ENCODE peak calls at places on chromosomes 7 and 10, in nine cellular contexts. Y, J, O, E, U, V, S, D and L are unnamed samples.

GRCh38 chr7:107691713-107692112 is 31.1 kb downstream of the SLC26A4 start:
- DNase-seq in Y (peak; percentile 34), J (no peak), S (no peak), V (no peak), O (no peak), U (peak; percentile 48), E (no peak), D (no peak), L (no peak)

GRCh38 chr7:25804154-25804553 is 347.8 kb upstream of the NFE2L3 start:
- DNase-seq in V (no peak), Y (no peak), S (no peak), O (no peak), D (no peak), E (no peak), J (no peak), U (no peak), L (peak; percentile 68)

GRCh38 chr7:139582671-139583155 is 59.2 kb downstream of the CLEC2L start:
- DNase-seq in O (no peak), U (no peak), D (no peak), Y (no peak), E (no peak), J (no peak), S (no peak), V (no peak), L (no peak)

GRCh38 chr10:26792780-26793495 is 67.8 kb downstream of the ABI1 start:
- DNase-seq in U (no peak), O (no peak), D (no peak), J (no peak), S (no peak), E (no peak), Y (no peak), V (no peak), L (no peak)

GRCh38 chr7:105154084-105154483 is 140.1 kb downstream of the KMT2E start:
- DNase-seq in V (no peak), O (no peak), S (no peak), J (no peak), Y (no peak), D (no peak), E (no peak), U (no peak), L (no peak)

GRCh38 chr7:141483044-141483443 is 68.2 kb upstream of the AGK start:
- DNase-seq in O (no peak), J (no peak), Y (no peak), E (no peak), V (no peak), D (no peak), S (no peak), U (no peak), L (no peak)

GRCh38 chr7:104621332-104621731 is 292.9 kb downstream of the LHFPL3 start:
- DNase-seq in J (no peak), V (no peak), O (no peak), S (no peak), E (no peak), D (no peak), Y (no peak), U (no peak), L (no peak)

GRCh38 chr10:108434818-108435217 is 1270.3 kb upstream of the SORCS1 start:
- DNase-seq in O (no peak), D (no peak), Y (no peak), S (no peak), U (no peak), J (no peak), V (no peak), E (no peak), L (no peak)

GRCh38 chr7:138433583-138434437 is 26.2 kb upstream of the TRIM24 start:
- DNase-seq in E (no peak), Y (no peak), V (no peak), D (no peak), J (no peak), O (no peak), U (no peak), S (no peak), L (no peak)

GRCh38 chr7:70612811-70613210 is 519.1 kb upstream of the GALNT17 start:
- DNase-seq in Y (no peak), S (no peak), U (no peak), D (no peak), O (no peak), J (no peak), V (no peak), E (no peak), L (no peak)

GRCh38 chr7:70618020-70618551 is 513.9 kb upstream of the GALNT17 start:
- DNase-seq in O (no peak), S (no peak), J (no peak), V (no peak), E (no peak), U (no peak), Y (no peak), D (no peak), L (no peak)

GRCh38 chr7:70614237-70614984 is 517.5 kb upstream of the GALNT17 start:
- DNase-seq in V (peak; percentile 45), S (no peak), E (peak; percentile 69), O (no peak), D (peak; percentile 38), U (peak; percentile 41), Y (peak; percentile 30), J (no peak), L (no peak)

GRCh38 chr7:70616821-70617220 is 515.1 kb upstream of the GALNT17 start:
- DNase-seq in S (no peak), O (no peak), E (no peak), Y (no peak), D (no peak), U (no peak), J (no peak), V (no peak), L (no peak)

DNA sequence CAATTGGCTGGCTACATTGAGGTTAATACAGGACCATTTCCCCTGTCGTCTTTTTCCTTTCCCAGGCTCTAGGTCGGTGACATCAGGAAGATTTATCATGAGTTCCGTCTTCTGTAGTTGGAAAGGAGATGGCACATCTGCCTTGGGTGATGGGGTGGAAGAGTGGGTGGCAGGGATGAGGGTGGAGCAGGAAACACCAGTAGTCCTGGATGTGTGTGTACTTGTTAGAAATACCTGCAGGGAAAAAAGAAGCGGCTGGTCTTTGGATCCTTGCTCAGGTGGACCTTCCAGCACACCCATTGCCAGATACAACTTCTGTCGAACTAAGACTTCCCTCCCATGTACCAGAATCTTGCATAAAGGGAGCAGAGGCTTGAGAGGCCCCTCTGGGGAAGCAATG is 516.9 kb upstream of the GALNT17 start:
- DNase-seq in D (no peak), Y (no peak), S (no peak), U (no peak), O (no peak), V (no peak), J (no peak), E (no peak), L (no peak)
- H3K27ac ChIP-seq in D (no peak overlapping the region), Y (no peak overlapping the region), S (no peak overlapping the region), U (no peak overlapping the region), O (no peak overlapping the region), V (peak overlapping the region; percentile 2), J (no peak overlapping the region), E (no peak overlapping the region), L (no peak overlapping the region)

GRCh38 chr10:591646-592045 is 97.8 kb downstream of the DIP2C start:
- DNase-seq in D (no peak), V (no peak), S (no peak), E (no peak), O (no peak), U (no peak), Y (no peak), J (no peak), L (no peak)
- H3K4me1 ChIP-seq in D (no peaks in the 10 kb centered on the region), V (peaks cover 33% of the 10 kb centered on the region), S (no peaks in the 10 kb centered on the region), E (no peaks in the 10 kb centered on the region), O (no peaks in the 10 kb centered on the region), U (peaks cover 5% of the 10 kb centered on the region), Y (peaks cover 13% of the 10 kb centered on the region), J (no peaks in the 10 kb centered on the region), L (no peaks in the 10 kb centered on the region)

DNA sequence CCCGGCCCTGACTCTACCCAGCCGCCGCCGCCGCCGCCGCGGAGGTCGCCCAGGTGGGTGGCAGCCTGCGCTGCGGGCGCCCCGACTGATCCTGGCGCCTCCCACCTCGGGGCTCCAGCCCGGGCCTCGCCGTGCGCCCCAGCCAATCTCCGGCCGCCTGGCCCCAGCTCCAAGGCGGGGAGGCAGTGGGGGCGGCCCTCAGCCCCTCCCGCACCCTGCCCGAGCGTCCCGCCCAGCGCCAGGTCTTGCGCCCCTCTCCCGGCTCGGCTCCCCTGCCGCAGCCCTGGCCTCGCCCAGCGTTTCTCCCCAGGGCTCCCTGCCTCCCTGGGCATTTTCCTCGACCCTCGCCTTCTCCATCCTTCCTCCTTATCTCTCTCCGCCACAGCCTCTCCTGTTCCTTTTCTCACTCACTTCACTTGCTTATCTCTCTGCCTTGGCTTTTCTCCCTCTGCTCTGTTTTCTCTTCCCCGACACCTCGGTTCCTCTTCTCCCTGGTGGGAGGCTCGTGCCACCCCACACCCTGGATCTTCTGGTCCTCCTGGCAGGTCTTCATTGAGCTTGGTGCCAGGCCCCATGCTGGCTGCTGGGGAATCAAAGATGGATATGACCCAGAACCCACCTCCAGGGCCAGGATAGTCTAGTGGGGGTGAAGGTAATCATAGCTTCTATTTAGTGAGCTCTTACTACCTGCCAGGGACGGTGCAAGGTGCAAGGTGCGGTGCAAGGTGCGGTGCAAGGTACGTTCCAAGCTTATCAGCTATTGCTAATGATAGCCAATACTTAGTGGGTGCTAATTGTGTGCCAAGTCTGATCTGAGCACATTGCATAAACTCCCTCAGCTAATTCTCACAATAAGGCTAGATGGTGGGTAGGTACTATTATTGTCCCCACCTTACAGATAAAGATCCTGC is at the start of gene SFRP5:
- DNase-seq in S (no peak), J (no peak), U (no peak), D (no peak), O (peak; percentile 82), E (peak; percentile 71), V (no peak), Y (no peak), L (no peak)
- H3K27me3 ChIP-seq in S (peaks cover 9% of the 10 kb centered on the region), J (no peaks in the 10 kb centered on the region), U (peaks cover 30% of the 10 kb centered on the region), D (peaks cover 34% of the 10 kb centered on the region), O (peaks cover 3% of the 10 kb centered on the region), E (peaks cover 51% of the 10 kb centered on the region), V (peaks cover 24% of the 10 kb centered on the region), Y (peaks cover 57% of the 10 kb centered on the region), L (peaks cover 45% of the 10 kb centered on the region)

GRCh38 chr7:42925630-42926029 is 6.3 kb downstream of the PSMA2 start:
- DNase-seq in V (no peak), O (no peak), E (no peak), S (no peak), J (no peak), U (no peak), D (no peak), Y (no peak), L (no peak)

GRCh38 chr7:42928754-42929153 is 3.2 kb downstream of the PSMA2 start:
- DNase-seq in Y (no peak), J (no peak), U (no peak), V (no peak), D (no peak), O (no peak), E (no peak), S (no peak), L (no peak)

GRCh38 chr7:42929449-42929848 is 2.5 kb downstream of the PSMA2 start:
- DNase-seq in J (no peak), U (no peak), D (no peak), V (no peak), E (no peak), Y (no peak), S (no peak), O (no peak), L (no peak)

GRCh38 chr7:42924223-42924877 is 7.6 kb downstream of the PSMA2 start:
- DNase-seq in S (no peak), Y (no peak), U (no peak), D (no peak), O (no peak), J (no peak), E (no peak), V (no peak), L (no peak)

DNA sequence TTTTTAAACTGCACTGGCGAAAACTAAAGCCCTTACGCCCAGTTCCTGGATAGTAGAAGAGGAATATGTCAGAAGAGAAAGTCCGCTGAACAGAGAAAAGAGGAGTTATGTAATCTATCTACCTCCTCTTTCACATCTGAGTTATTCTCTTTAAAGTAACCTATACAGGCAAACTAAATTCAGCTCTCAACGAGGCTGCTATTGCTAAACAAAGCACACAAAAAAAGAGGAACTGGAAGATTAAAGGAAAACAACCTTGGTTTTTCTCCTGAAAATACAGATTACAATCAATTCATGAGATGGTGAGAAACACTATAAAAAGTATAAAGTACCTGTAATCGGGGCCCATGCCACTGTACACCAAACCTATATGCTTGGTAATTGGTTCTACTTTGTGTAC is 5.8 kb downstream of the PSMA2 start:
- DNase-seq in O (no peak), J (no peak), S (no peak), Y (no peak), D (no peak), U (no peak), V (no peak), E (no peak), L (no peak)
- H3K27ac ChIP-seq in O (no peak overlapping the region), J (no peak overlapping the region), S (no peak overlapping the region), Y (no peak overlapping the region), D (no peak overlapping the region), U (no peak overlapping the region), V (no peak overlapping the region), E (no peak overlapping the region), L (peak overlapping the region; percentile 26)